ENCODE peak calls at places on chromosomes 3 and 15, in eight cellular contexts. O, J, W, S, N, B, P and D are unnamed samples.

GRCh38 chr3:23916152-23916885 is 471 bp downstream of the NKIRAS1 start:
- DNase-seq in S (no peak), P (no peak), N (no peak), W (no peak), O (no peak), J (no peak), B (no peak), D (no peak)

GRCh38 chr15:101161656-101162055 is 90.2 kb downstream of the CHSY1 start:
- DNase-seq in B (no peak), S (no peak), W (no peak), N (no peak), P (no peak), J (no peak), O (no peak), D (no peak)

GRCh38 chr3:175433026-175433668 is 574.0 kb downstream of the NAALADL2 start:
- DNase-seq in S (no peak), W (peak; percentile 4), J (no peak), N (no peak), O (no peak), B (no peak), P (no peak), D (no peak)

GRCh38 chr3:146928421-146929059 is 323.4 kb upstream of the PLSCR5 start:
- DNase-seq in N (peak; percentile 26), W (no peak), J (no peak), B (no peak), P (no peak), O (no peak), S (no peak), D (no peak)

GRCh38 chr15:28264166-28264565 is 57.8 kb downstream of the HERC2 start:
- DNase-seq in N (no peak), S (no peak), O (no peak), P (no peak), B (peak; percentile 28), W (no peak), J (no peak), D (no peak)

GRCh38 chr3:64651791-64652241 is 36.0 kb downstream of the ADAMTS9 start:
- DNase-seq in S (no peak), N (peak; percentile 33), J (no peak), O (no peak), B (no peak), P (no peak), W (no peak), D (no peak)

GRCh38 chr3:194491996-194492395 is 5.2 kb upstream of the ATP13A3 start:
- DNase-seq in B (no peak), O (no peak), J (no peak), S (no peak), W (no peak), N (no peak), P (no peak), D (peak; percentile 39)

GRCh38 chr3:113606539-113607218 is 74.3 kb downstream of the SIDT1 start:
- DNase-seq in W (no peak), S (no peak), N (peak; percentile 61), O (no peak), P (no peak), J (no peak), B (peak; percentile 75), D (peak; percentile 76)

GRCh38 chr15:88115529-88116152 is 140.9 kb downstream of the NTRK3 start:
- DNase-seq in O (no peak), P (no peak), W (no peak), B (no peak), J (no peak), S (no peak), N (no peak), D (no peak)

GRCh38 chr3:151400341-151400740 is 15.8 kb upstream of the P2RY12 start:
- DNase-seq in N (no peak), W (no peak), J (no peak), O (no peak), S (no peak), P (no peak), B (no peak), D (no peak)

GRCh38 chr3:128297401-128298138 is 144.3 kb downstream of the EEFSEC start:
- DNase-seq in W (no peak), S (peak; percentile 24), N (no peak), O (no peak), P (no peak), J (no peak), B (no peak), D (no peak)

GRCh38 chr3:177210744-177211502 is 13.6 kb upstream of the TBL1XR1 start:
- DNase-seq in P (no peak), B (no peak), J (no peak), S (no peak), O (no peak), W (no peak), N (no peak), D (no peak)

GRCh38 chr3:177212756-177213155 is 15.5 kb upstream of the TBL1XR1 start:
- DNase-seq in P (no peak), W (no peak), J (no peak), S (no peak), N (no peak), O (peak; percentile 40), B (no peak), D (no peak)

GRCh38 chr3:177211503-177212277 is 14.4 kb upstream of the TBL1XR1 start:
- DNase-seq in W (no peak), B (no peak), J (peak; percentile 74), O (no peak), P (no peak), N (no peak), S (peak; percentile 74), D (no peak)

GRCh38 chr3:177213806-177214528 is 16.7 kb upstream of the TBL1XR1 start:
- DNase-seq in P (no peak), O (no peak), W (no peak), N (no peak), J (no peak), S (no peak), B (no peak), D (no peak)

GRCh38 chr3:177212278-177212610 is 15.0 kb upstream of the TBL1XR1 start:
- DNase-seq in N (no peak), B (no peak), W (no peak), S (no peak), O (no peak), P (no peak), J (no peak), D (no peak)
- H3K27ac ChIP-seq in N (no peak overlapping the region), B (no peak overlapping the region), W (no peak overlapping the region), S (no peak overlapping the region), O (peak overlapping the region; percentile 38), P (no peak overlapping the region), J (no peak overlapping the region), D (no peak overlapping the region)

GRCh38 chr3:34263014-34263714 is 464.7 kb downstream of the PDCD6IP start:
- DNase-seq in J (no peak), S (no peak), P (no peak), B (no peak), O (no peak), N (no peak), W (no peak), D (no peak)

GRCh38 chr3:34258271-34259015 is 460.0 kb downstream of the PDCD6IP start:
- DNase-seq in W (no peak), O (no peak), N (peak; percentile 22), J (no peak), P (no peak), B (no peak), S (no peak), D (no peak)

GRCh38 chr3:34260991-34261365 is 462.5 kb downstream of the PDCD6IP start:
- DNase-seq in N (no peak), S (no peak), W (no peak), O (no peak), P (no peak), B (no peak), J (no peak), D (no peak)

GRCh38 chr3:34256791-34257190 is 458.4 kb downstream of the PDCD6IP start:
- DNase-seq in S (no peak), W (no peak), J (no peak), N (no peak), P (no peak), O (no peak), B (no peak), D (no peak)

DNA sequence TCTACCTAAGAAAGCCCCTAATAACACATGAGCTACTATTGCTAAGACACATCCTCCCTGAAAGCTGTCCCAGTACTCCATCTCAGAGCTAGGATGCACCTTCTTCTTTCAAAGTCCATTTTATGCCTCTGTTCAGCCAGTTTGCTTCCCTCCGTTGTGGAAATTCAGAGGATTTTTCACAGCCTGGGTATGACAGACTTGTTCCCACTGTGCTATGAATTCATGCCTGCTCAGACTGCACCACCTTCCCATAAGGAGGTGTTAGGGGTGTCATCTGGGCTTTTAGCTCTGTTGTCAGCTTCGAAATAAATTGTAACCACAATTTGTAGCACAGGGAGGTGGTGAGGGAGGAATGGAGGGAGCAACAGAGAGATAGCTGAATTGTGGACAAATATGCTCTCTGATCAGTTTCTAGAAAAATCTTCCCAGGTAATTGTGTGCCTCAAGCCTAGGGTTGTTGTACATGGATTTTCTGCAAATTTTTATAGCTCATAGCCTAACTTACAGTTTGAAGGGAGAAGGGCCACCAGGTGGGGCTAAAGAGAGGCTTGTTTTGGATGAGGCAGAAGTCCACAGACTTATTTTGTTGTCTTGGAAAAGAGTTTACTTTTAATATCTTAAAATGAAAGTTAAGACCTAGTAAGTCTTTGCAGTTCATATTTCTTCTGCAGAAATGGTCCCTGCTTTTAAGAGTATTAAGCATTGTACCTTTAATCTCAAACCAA is 462.0 kb downstream of the PDCD6IP start:
- DNase-seq in S (peak; percentile 44), W (peak; percentile 4), O (peak; percentile 60), P (peak; percentile 16), N (peak; percentile 73), J (peak; percentile 10), B (no peak), D (no peak)
- TF ChIP-seq REST in S (no peak), W (no peak), O (no peak), P (no peak), N (no peak), J (no peak), B (no peak), D (no peak)

GRCh38 chr3:125032683-125033082 is 23.1 kb downstream of the HEG1 start:
- DNase-seq in W (no peak), P (no peak), B (no peak), N (no peak), O (no peak), J (no peak), S (no peak), D (no peak)
- H3K27ac ChIP-seq in W (peak overlapping the region; percentile 29), P (no peak overlapping the region), B (no peak overlapping the region), N (no peak overlapping the region), O (no peak overlapping the region), J (peak overlapping the region; percentile 27), S (peak overlapping the region; percentile 67), D (no peak overlapping the region)

GRCh38 chr15:68205558-68205944 is 419 bp upstream of the CALML4 start:
- DNase-seq in S (no peak), N (no peak), P (no peak), W (no peak), O (no peak), B (no peak), J (no peak), D (no peak)

GRCh38 chr15:68207176-68207935 is 2.2 kb upstream of the CALML4 start:
- DNase-seq in O (no peak), P (no peak), J (no peak), B (no peak), W (no peak), N (peak; percentile 33), S (no peak), D (no peak)

GRCh38 chr15:68205949-68206539 is 912 bp upstream of the CALML4 start:
- DNase-seq in J (no peak), B (no peak), W (no peak), P (no peak), O (peak; percentile 84), N (peak; percentile 83), S (no peak), D (peak; percentile 97)

GRCh38 chr15:68208136-68208535 is 3.0 kb upstream of the CALML4 start:
- DNase-seq in P (no peak), J (no peak), O (no peak), N (no peak), W (no peak), S (no peak), B (no peak), D (no peak)

GRCh38 chr15:68206711-68207151 is 1.6 kb upstream of the CALML4 start:
- DNase-seq in N (no peak), O (no peak), P (no peak), B (no peak), J (no peak), S (no peak), W (no peak), D (no peak)
- TF ChIP-seq REST in N (no peak), O (no peak), P (no peak), B (no peak), J (no peak), S (no peak), W (no peak), D (no peak)